ENCODE peak calls at places on chromosomes 12 and 14, in seven cellular contexts. S is OCI-LY7; A is Calu3; R is vagina; X is lung; U is CD4-positive, alpha-beta T cell; B is omental fat pad. J is an unnamed sample.

GRCh38 chr14:86788229-86788628 is 1204.8 kb downstream of the GALC start:
- DNase-seq in A (no peak), S (no peak), B (no peak), X (no peak), R (no peak), U (no peak), J (no peak)

GRCh38 chr14:66099451-66099850 is 386.7 kb upstream of the CCDC196 start:
- DNase-seq in B (no peak), S (no peak), U (no peak), R (no peak), X (no peak), A (no peak), J (no peak)

GRCh38 chr12:40228727-40229126 is 3.9 kb downstream of the LRRK2 start:
- DNase-seq in U (no peak), A (no peak), S (peak; percentile 77), X (no peak), B (no peak), R (no peak), J (no peak)

GRCh38 chr12:7101694-7102131 is 7.3 kb downstream of the C1RL start:
- DNase-seq in U (no peak), X (no peak), R (no peak), A (no peak), B (no peak), S (no peak), J (no peak)

GRCh38 chr14:104090071-104090748 is 4.7 kb downstream of the ASPG start:
- DNase-seq in X (no peak), B (no peak), U (no peak), R (no peak), A (no peak), S (no peak), J (no peak)

GRCh38 chr12:108854055-108854452 is 3.3 kb downstream of the SSH1 start:
- DNase-seq in R (no peak), U (no peak), X (no peak), B (no peak), S (no peak), A (peak; percentile 28), J (no peak)

GRCh38 chr12:100554608-100555077 is 18.8 kb upstream of the GAS2L3 start:
- DNase-seq in X (no peak), B (no peak), R (no peak), S (peak; percentile 59), A (peak; percentile 74), U (no peak), J (no peak)

GRCh38 chr12:12327802-12328201 is 22.2 kb downstream of the MANSC1 start:
- DNase-seq in S (peak; percentile 83), U (no peak), B (no peak), A (peak; percentile 22), X (no peak), R (no peak), J (peak; percentile 55)

GRCh38 chr14:22427771-22428228 is 161.2 kb downstream of the DAD1 start:
- DNase-seq in X (peak; percentile 61), S (no peak), A (no peak), B (no peak), U (no peak), R (no peak), J (no peak)

GRCh38 chr14:61493239-61493638 is 171.9 kb downstream of the PRKCH start:
- DNase-seq in B (no peak), S (no peak), R (no peak), X (no peak), A (no peak), U (no peak), J (no peak)

GRCh38 chr12:79933580-79934264 is 1.2 kb downstream of the PPP1R12A start:
- DNase-seq in R (no peak), A (no peak), X (no peak), S (peak; percentile 55), B (no peak), U (no peak), J (no peak)

GRCh38 chr14:89164168-89165074 is 252.6 kb downstream of the FOXN3 start:
- DNase-seq in B (no peak), X (no peak), A (no peak), U (no peak), S (no peak), R (no peak), J (no peak)

GRCh38 chr12:91978143-91978542 is 167.5 kb downstream of the BTG1 start:
- DNase-seq in S (no peak), R (no peak), A (no peak), B (no peak), U (peak; percentile 30), X (no peak), J (no peak)

GRCh38 chr14:56724013-56724412 is 86.3 kb downstream of the OTX2 start:
- DNase-seq in R (no peak), U (no peak), X (no peak), A (no peak), B (no peak), S (no peak), J (no peak)

GRCh38 chr14:65251213-65251612 is 148.9 kb upstream of the MAX start:
- DNase-seq in B (no peak), R (no peak), X (no peak), A (no peak), S (no peak), U (no peak), J (no peak)

GRCh38 chr12:25130741-25131188 is 64.2 kb downstream of the DNAI7 start:
- DNase-seq in S (peak; percentile 80), A (no peak), U (no peak), B (no peak), X (no peak), R (no peak), J (no peak)

GRCh38 chr14:64760146-64760755 is 56.0 kb downstream of the PLEKHG3 start:
- DNase-seq in A (peak; percentile 71), R (no peak), X (peak; percentile 60), S (peak; percentile 48), U (peak; percentile 46), B (no peak), J (peak; percentile 77)

GRCh38 chr12:116954700-116955381 is 44.1 kb downstream of the FBXW8 start:
- DNase-seq in U (no peak), A (no peak), B (no peak), R (no peak), S (no peak), X (peak; percentile 46), J (no peak)

GRCh38 chr14:69675246-69675583 is 63.8 kb downstream of the SUSD6 start:
- DNase-seq in R (no peak), U (no peak), S (no peak), A (no peak), X (no peak), B (no peak), J (no peak)

GRCh38 chr12:88615490-88615889 is 35.2 kb upstream of the KITLG start:
- DNase-seq in R (no peak), X (no peak), B (no peak), A (no peak), S (no peak), U (no peak), J (no peak)

GRCh38 chr14:85529803-85530574 is at the start of gene FLRT2:
- DNase-seq in B (no peak), X (no peak), U (no peak), A (no peak), S (no peak), R (no peak), J (no peak)

GRCh38 chr14:65000868-65001600 is 14.3 kb downstream of the FNTB start:
- DNase-seq in U (no peak), A (no peak), S (no peak), X (no peak), R (no peak), B (no peak), J (no peak)

GRCh38 chr12:114976959-114977358 is 293.0 kb upstream of the TBX3 start:
- DNase-seq in R (no peak), B (no peak), A (no peak), S (no peak), U (no peak), X (no peak), J (no peak)

GRCh38 chr12:67459173-67459572 is 189.4 kb upstream of the DYRK2 start:
- DNase-seq in R (no peak), A (no peak), U (no peak), B (no peak), S (no peak), X (no peak), J (no peak)

GRCh38 chr12:4441355-4442330 is 4.0 kb downstream of the FGF6 start:
- DNase-seq in A (no peak), B (no peak), X (peak; percentile 23), S (no peak), R (peak; percentile 58), U (no peak), J (no peak)
- TF ChIP-seq CTCF in A (no peak), B (no peak), X (no peak), S (no peak), R (no peak), U (no peak), J (no peak)

GRCh38 chr12:64450057-64450640 is 1.8 kb upstream of the TBK1 start:
- DNase-seq in X (no peak), B (no peak), U (no peak), A (no peak), R (no peak), S (no peak), J (no peak)
- TF ChIP-seq CTCF in X (no peak), B (no peak), U (no peak), A (no peak), R (no peak), S (no peak), J (no peak)

DNA sequence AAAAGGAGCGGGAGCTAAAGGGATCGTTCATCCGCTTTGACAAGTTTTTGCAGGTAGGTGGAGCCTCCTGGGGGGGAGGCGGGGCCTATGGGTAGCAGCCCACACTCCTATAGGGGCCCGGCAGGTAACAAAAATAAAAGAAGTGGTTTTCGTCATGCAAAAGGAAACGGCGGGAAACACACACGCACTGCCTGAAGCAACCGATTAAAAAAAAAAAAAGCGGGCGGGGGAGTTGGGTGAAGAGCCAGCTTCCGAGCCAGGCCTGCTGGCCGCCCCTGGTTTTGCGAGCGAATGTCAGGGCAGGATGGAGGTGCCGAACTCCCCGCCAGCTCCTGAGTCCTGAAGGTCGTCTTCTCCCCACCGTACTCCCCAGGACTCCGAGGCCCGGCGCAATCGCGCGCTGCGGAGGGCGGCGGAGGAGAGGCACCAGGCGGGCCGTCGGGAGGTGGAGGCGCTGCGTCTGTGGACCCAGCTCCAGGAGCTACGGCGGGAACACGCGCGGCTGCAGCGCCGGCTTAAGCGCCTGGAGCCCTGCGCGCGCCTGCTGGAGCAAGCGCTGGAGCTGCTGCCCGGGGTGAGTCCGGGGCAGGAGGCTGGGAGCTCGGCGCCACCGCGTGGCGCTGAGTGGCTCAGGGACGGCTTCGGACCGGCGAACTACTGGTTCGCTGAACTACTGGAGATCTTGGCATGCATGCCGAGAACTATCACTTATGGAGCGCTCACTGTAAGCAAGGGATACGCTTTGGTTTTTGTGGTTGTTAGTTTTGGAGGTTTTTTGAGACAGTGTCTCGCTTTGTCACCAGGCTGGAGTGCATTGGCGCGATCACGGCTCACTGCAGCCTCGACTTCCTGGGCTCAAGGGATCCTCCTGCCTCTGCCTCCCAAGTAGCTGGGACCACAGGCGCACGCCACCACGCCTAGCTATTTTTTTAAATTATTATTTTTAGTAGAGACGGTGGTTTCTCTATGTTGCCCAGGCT is 3.6 kb downstream of the CFAP73 start:
- DNase-seq in A (peak; percentile 89), B (no peak), R (no peak), X (peak; percentile 58), U (peak; percentile 64), S (peak; percentile 92), J (peak; percentile 79)
- TF ChIP-seq CTCF in A (peak; percentile 25), B (no peak), R (no peak), X (no peak), U (no peak), S (peak; percentile 79), J (peak; percentile 32)

DNA sequence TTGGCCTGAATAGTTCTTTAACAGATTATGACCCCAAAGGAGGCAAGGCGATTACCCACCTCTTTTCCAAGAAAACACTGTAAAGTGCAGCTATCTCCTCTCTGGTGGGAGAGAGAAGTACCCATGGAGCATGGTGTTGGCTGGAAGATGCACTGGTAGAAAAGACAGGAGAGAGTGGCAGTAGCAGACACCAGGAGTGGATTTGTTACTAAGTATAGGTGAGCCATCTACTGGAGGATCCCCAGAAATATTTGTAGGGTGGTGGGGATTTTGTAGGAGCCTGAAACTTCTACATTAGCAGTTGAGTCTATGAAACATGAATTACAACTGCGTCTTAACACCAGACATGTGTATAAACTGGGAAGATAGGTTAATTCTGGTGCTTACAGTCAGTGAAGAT is 148.0 kb downstream of the SLC38A4 start:
- DNase-seq in X (no peak), S (no peak), R (no peak), B (no peak), U (no peak), A (no peak), J (no peak)
- TF ChIP-seq CTCF in X (no peak), S (no peak), R (no peak), B (no peak), U (peak; percentile 38), A (no peak), J (no peak)

J was measured in D721Med.